ENCODE peak calls at places on chromosomes 11 and 22, in four cellular contexts. Y is HS-5, C is astrocyte of the spinal cord, Z is AG10803. R is an unnamed sample.

GRCh38 chr11:87351671-87352070 is 313.9 kb downstream of the TMEM135 start:
- DNase-seq in C (no peak), Z (no peak), Y (no peak), R (no peak)

GRCh38 chr11:132977746-132978145 is 554.6 kb downstream of the OPCML start:
- DNase-seq in C (no peak), Y (no peak), Z (peak; percentile 33), R (no peak)

GRCh38 chr22:24437091-24437490 is 9.7 kb downstream of the ADORA2A start:
- DNase-seq in Z (no peak), C (no peak), Y (no peak), R (no peak)

GRCh38 chr11:69166186-69167115 is 10.7 kb downstream of the SMIM38 start:
- DNase-seq in C (peak; percentile 93), Y (peak; percentile 55), Z (peak; percentile 69), R (peak; percentile 86)

GRCh38 chr22:22422629-22423112 is 85.9 kb downstream of the ZNF280B start:
- DNase-seq in Z (peak; percentile 51), C (peak; percentile 51), Y (peak; percentile 11), R (peak; percentile 41)

GRCh38 chr11:124837491-124837856 is 27.8 kb upstream of the ROBO3 start:
- DNase-seq in Z (peak; percentile 89), Y (peak; percentile 60), C (peak; percentile 92), R (peak; percentile 67)

GRCh38 chr11:7522546-7522945 is 8.7 kb downstream of the PPFIBP2 start:
- DNase-seq in Z (no peak), Y (no peak), C (no peak), R (no peak)

GRCh38 chr22:43996170-43996980 is 27.7 kb upstream of the PARVB start:
- DNase-seq in C (no peak), Z (no peak), Y (no peak), R (no peak)

GRCh38 chr22:39292561-39293074 is 26.8 kb downstream of the RPL3 start:
- DNase-seq in Z (peak; percentile 90), C (peak; percentile 96), Y (peak; percentile 67), R (peak; percentile 98)

GRCh38 chr22:33210129-33210784 is 152.1 kb upstream of the SYN3 start:
- DNase-seq in Z (peak; percentile 40), Y (no peak), C (peak; percentile 4), R (peak; percentile 51)

GRCh38 chr22:26784772-26785171 is 127.4 kb downstream of the MIAT start:
- DNase-seq in Y (no peak), C (no peak), Z (no peak), R (no peak)

R was measured in Daoy.